ENCODE peak calls at places on chromosomes 3 and 15, in ten cellular contexts. X is IMR-90; R is tibial nerve; K is NCI-H748 treated with DMSO at 0.1 percent for 48 hours; M is AG08396; C is HFF-Myc; D is cardiac muscle cell; B is HuH-7.5; Y is ACHN; L is CD4-positive, alpha-beta memory T cell. W is an unnamed sample.

GRCh38 chr15:71591057-71591456 is 219.3 kb upstream of the NR2E3 start:
- DNase-seq in C (no peak), D (no peak), X (no peak), M (no peak), K (no peak), L (no peak), R (no peak), Y (no peak), B (no peak), W (no peak)

GRCh38 chr3:179149239-179149887 is 1.2 kb downstream of the PIK3CA start:
- DNase-seq in B (no peak), M (peak; percentile 10), L (no peak), R (peak; percentile 29), Y (peak; percentile 38), X (peak; percentile 32), K (no peak), D (peak; percentile 27), C (no peak), W (no peak)

GRCh38 chr15:42352401-42352800 is 6.9 kb upstream of the CAPN3 start:
- DNase-seq in B (no peak), M (no peak), L (no peak), C (no peak), K (no peak), Y (no peak), D (peak; percentile 73), X (no peak), R (no peak), W (no peak)

GRCh38 chr3:44240061-44240460 is 1.6 kb upstream of the TOPAZ1 start:
- DNase-seq in B (no peak), X (no peak), C (no peak), K (no peak), Y (no peak), D (no peak), L (no peak), M (no peak), R (no peak), W (no peak)

GRCh38 chr15:42490246-42490742 is 647 bp downstream of the ZNF106 start:
- DNase-seq in L (peak; percentile 22), M (peak; percentile 15), D (no peak), B (peak; percentile 20), C (no peak), R (no peak), X (peak; percentile 4), Y (no peak), K (no peak), W (no peak)

GRCh38 chr3:137762674-137763593 is 1.2 kb upstream of the SOX14 start:
- DNase-seq in D (no peak), K (no peak), M (peak; percentile 3), L (no peak), C (no peak), X (no peak), Y (no peak), R (no peak), B (no peak), W (no peak)

GRCh38 chr3:54830658-54831057 is 97.2 kb downstream of the LRTM1 start:
- DNase-seq in B (no peak), M (peak; percentile 30), X (peak; percentile 36), L (no peak), Y (peak; percentile 22), D (peak; percentile 6), C (no peak), R (no peak), K (peak; percentile 33), W (peak; percentile 26)

GRCh38 chr3:172557515-172558220 is 34.4 kb upstream of the TNFSF10 start:
- DNase-seq in M (no peak), Y (no peak), R (no peak), K (no peak), D (peak; percentile 60), X (peak; percentile 51), B (no peak), C (no peak), L (no peak), W (no peak)

GRCh38 chr3:181703701-181704420 is 7.9 kb upstream of the SOX2 start:
- DNase-seq in D (no peak), C (no peak), B (no peak), L (no peak), K (no peak), R (no peak), X (no peak), Y (no peak), M (no peak), W (no peak)

GRCh38 chr3:57952208-57952631 is 56.0 kb upstream of the FLNB start:
- DNase-seq in B (no peak), X (peak; percentile 96), M (peak; percentile 59), C (peak; percentile 61), Y (peak; percentile 87), K (no peak), D (peak; percentile 97), L (no peak), R (no peak), W (no peak)

GRCh38 chr3:129756871-129757270 is 136.6 kb downstream of the TMCC1 start:
- DNase-seq in Y (no peak), B (no peak), M (peak; percentile 14), C (peak; percentile 10), K (no peak), D (peak; percentile 71), L (no peak), R (no peak), X (peak; percentile 66), W (no peak)

GRCh38 chr15:48553559-48553958 is 92.0 kb downstream of the FBN1 start:
- DNase-seq in K (no peak), R (no peak), M (no peak), C (no peak), B (no peak), X (peak; percentile 62), D (peak; percentile 52), Y (no peak), L (no peak), W (no peak)

GRCh38 chr3:139689122-139689521 is 11.3 kb upstream of the NMNAT3 start:
- DNase-seq in X (no peak), K (peak; percentile 27), R (no peak), L (no peak), C (no peak), B (no peak), M (no peak), Y (no peak), D (no peak), W (no peak)

GRCh38 chr3:17301271-17301670 is 416.5 kb downstream of the PLCL2 start:
- DNase-seq in C (peak; percentile 7), B (no peak), K (no peak), D (no peak), L (no peak), X (no peak), Y (no peak), R (no peak), M (no peak), W (no peak)

GRCh38 chr3:8506611-8507061 is 5.0 kb downstream of the LMCD1 start:
- DNase-seq in K (no peak), C (no peak), B (no peak), L (no peak), X (peak; percentile 81), D (no peak), Y (no peak), M (peak; percentile 18), R (no peak), W (no peak)

GRCh38 chr3:49414753-49415152 is 2.5 kb downstream of the TCTA start:
- DNase-seq in M (no peak), Y (no peak), C (no peak), X (no peak), D (no peak), L (no peak), B (no peak), R (no peak), K (no peak), W (no peak)

GRCh38 chr15:82079736-82080135 is 33.9 kb upstream of the MEX3B start:
- DNase-seq in C (no peak), R (no peak), D (peak; percentile 11), L (no peak), K (no peak), X (peak; percentile 58), Y (no peak), B (no peak), M (no peak), W (no peak)

GRCh38 chr3:129195731-129196256 is 12.1 kb upstream of the CNBP start:
- DNase-seq in L (no peak), C (peak; percentile 80), X (peak; percentile 96), R (peak; percentile 32), B (no peak), Y (peak; percentile 82), K (no peak), D (peak; percentile 95), M (peak; percentile 84), W (no peak)

GRCh38 chr3:171704814-171705213 is 105.5 kb downstream of the PLD1 start:
- DNase-seq in L (no peak), Y (no peak), M (no peak), C (no peak), D (no peak), B (no peak), X (no peak), R (no peak), K (no peak), W (no peak)

GRCh38 chr3:54053201-54053600 is 69.2 kb upstream of the CACNA2D3 start:
- DNase-seq in R (no peak), K (no peak), L (no peak), C (no peak), D (peak; percentile 33), M (no peak), X (no peak), B (no peak), Y (no peak), W (no peak)

GRCh38 chr3:123658860-123659221 is 74.0 kb upstream of the HACD2 start:
- DNase-seq in K (no peak), C (no peak), B (no peak), Y (no peak), M (no peak), L (no peak), X (no peak), D (no peak), R (no peak), W (no peak)

GRCh38 chr3:173395073-173395411 is 2.5 kb upstream of the NLGN1 start:
- DNase-seq in K (peak; percentile 89), X (no peak), C (no peak), D (no peak), Y (peak; percentile 85), R (no peak), M (peak; percentile 34), B (peak; percentile 32), L (peak; percentile 1), W (peak; percentile 30)

GRCh38 chr15:51649659-51650521 is 27.3 kb upstream of the DMXL2 start:
- DNase-seq in Y (peak; percentile 74), D (peak; percentile 88), X (peak; percentile 79), L (peak; percentile 70), R (peak; percentile 70), M (peak; percentile 52), C (peak; percentile 45), K (peak; percentile 75), B (peak; percentile 42), W (no peak)

GRCh38 chr15:41971893-41972340 is 440 bp downstream of the EHD4 start:
- DNase-seq in R (no peak), M (peak; percentile 37), K (peak; percentile 50), X (no peak), Y (peak; percentile 19), D (no peak), B (no peak), L (no peak), C (no peak), W (no peak)

GRCh38 chr3:123028233-123028828 is 768 bp upstream of the SEMA5B start:
- DNase-seq in Y (peak; percentile 66), B (peak; percentile 73), R (peak; percentile 41), K (peak; percentile 45), C (peak; percentile 29), X (peak; percentile 72), D (peak; percentile 86), L (peak; percentile 33), M (peak; percentile 83), W (peak; percentile 70)

GRCh38 chr3:61802772-61803171 is 241.4 kb downstream of the PTPRG start:
- DNase-seq in R (no peak), K (no peak), M (no peak), L (no peak), X (no peak), Y (no peak), B (no peak), D (no peak), C (no peak), W (no peak)

GRCh38 chr15:80526556-80527340 is 122.6 kb downstream of the ARNT2 start:
- DNase-seq in B (no peak), M (peak; percentile 83), X (peak; percentile 84), C (no peak), K (no peak), R (peak; percentile 53), L (no peak), Y (no peak), D (peak; percentile 76), W (no peak)

GRCh38 chr3:143971367-143972154 is at the start of gene DIPK2A:
- DNase-seq in D (peak; percentile 98), M (peak; percentile 93), X (peak; percentile 93), R (peak; percentile 95), K (peak; percentile 91), Y (peak; percentile 90), C (peak; percentile 78), L (peak; percentile 95), B (peak; percentile 83), W (peak; percentile 76)